ENCODE peak calls at places on chromosomes 1 and 21, in six cellular contexts. One of them, this sample, is unnamed.

GRCh38 chr21:45200031-45200430 is 87.7 kb downstream of the POFUT2 start:
- DNase-seq in K562: no peak
- DNase-seq in SK-N-SH: no peak
- DNase-seq in stomach: no peak
- DNase-seq in esophagus muscularis mucosa: no peak
- DNase-seq in sigmoid colon: no peak
- DNase-seq in this sample: no peak

GRCh38 chr21:45637883-45638282 is 5.6 kb upstream of the PCBP3 start:
- DNase-seq in sigmoid colon: no peak
- DNase-seq in stomach: no peak
- DNase-seq in esophagus muscularis mucosa: no peak
- DNase-seq in K562: no peak
- DNase-seq in SK-N-SH: no peak
- DNase-seq in this sample: no peak

GRCh38 chr1:170545476-170545875 is 13.5 kb downstream of the GORAB start:
- DNase-seq in stomach: no peak
- DNase-seq in esophagus muscularis mucosa: no peak
- DNase-seq in sigmoid colon: no peak
- DNase-seq in SK-N-SH: no peak
- DNase-seq in K562: no peak
- DNase-seq in this sample: no peak

GRCh38 chr1:43732132-43732531 is 24.8 kb downstream of the ST3GAL3 start:
- DNase-seq in stomach: no peak
- DNase-seq in SK-N-SH: no peak
- DNase-seq in sigmoid colon: no peak
- DNase-seq in K562: peak; percentile 79
- DNase-seq in esophagus muscularis mucosa: no peak
- DNase-seq in this sample: no peak

GRCh38 chr1:197464039-197464438 is 196.0 kb downstream of the CRB1 start:
- DNase-seq in stomach: no peak
- DNase-seq in SK-N-SH: no peak
- DNase-seq in sigmoid colon: no peak
- DNase-seq in esophagus muscularis mucosa: no peak
- DNase-seq in K562: no peak
- DNase-seq in this sample: no peak

GRCh38 chr1:203178083-203178482 is 2.5 kb upstream of the MYBPH start:
- DNase-seq in sigmoid colon: no peak
- DNase-seq in SK-N-SH: no peak
- DNase-seq in K562: no peak
- DNase-seq in stomach: no peak
- DNase-seq in esophagus muscularis mucosa: no peak
- DNase-seq in this sample: no peak

GRCh38 chr1:93016171-93016570 is 54.9 kb upstream of the DIPK1A start:
- DNase-seq in esophagus muscularis mucosa: no peak
- DNase-seq in sigmoid colon: no peak
- DNase-seq in K562: no peak
- DNase-seq in stomach: no peak
- DNase-seq in SK-N-SH: no peak
- DNase-seq in this sample: no peak

GRCh38 chr21:44773291-44773932 is 28.2 kb downstream of the UBE2G2 start:
- DNase-seq in stomach: peak; percentile 34
- DNase-seq in SK-N-SH: peak; percentile 49
- DNase-seq in esophagus muscularis mucosa: no peak
- DNase-seq in K562: no peak
- DNase-seq in sigmoid colon: no peak
- DNase-seq in this sample: peak; percentile 61

GRCh38 chr21:33855190-33855589 is 60.4 kb downstream of the ATP5PO start:
- DNase-seq in stomach: no peak
- DNase-seq in esophagus muscularis mucosa: no peak
- DNase-seq in K562: peak; percentile 62
- DNase-seq in sigmoid colon: peak; percentile 39
- DNase-seq in SK-N-SH: no peak
- DNase-seq in this sample: no peak

GRCh38 chr1:226308723-226309397 is at the start of gene LIN9:
- DNase-seq in K562: peak; percentile 98
- DNase-seq in esophagus muscularis mucosa: peak; percentile 97
- DNase-seq in SK-N-SH: peak; percentile 95
- DNase-seq in stomach: peak; percentile 93
- DNase-seq in sigmoid colon: peak; percentile 93
- DNase-seq in this sample: peak; percentile 90

GRCh38 chr1:210262897-210263272 is 30.3 kb downstream of the SERTAD4 start:
- DNase-seq in K562: no peak
- DNase-seq in stomach: no peak
- DNase-seq in sigmoid colon: no peak
- DNase-seq in SK-N-SH: no peak
- DNase-seq in esophagus muscularis mucosa: no peak
- DNase-seq in this sample: no peak

GRCh38 chr1:224539971-224540370 is 76.1 kb upstream of the CNIH3 start:
- DNase-seq in esophagus muscularis mucosa: peak; percentile 37
- DNase-seq in sigmoid colon: no peak
- DNase-seq in SK-N-SH: no peak
- DNase-seq in K562: no peak
- DNase-seq in stomach: no peak
- DNase-seq in this sample: no peak

GRCh38 chr1:2190491-2190976 is 4.0 kb downstream of the FAAP20 start:
- DNase-seq in esophagus muscularis mucosa: no peak
- DNase-seq in sigmoid colon: no peak
- DNase-seq in K562: no peak
- DNase-seq in SK-N-SH: no peak
- DNase-seq in stomach: no peak
- DNase-seq in this sample: no peak

GRCh38 chr21:43575466-43575841 is 83.8 kb downstream of the HSF2BP start:
- DNase-seq in SK-N-SH: no peak
- DNase-seq in esophagus muscularis mucosa: no peak
- DNase-seq in stomach: no peak
- DNase-seq in K562: no peak
- DNase-seq in sigmoid colon: no peak
- DNase-seq in this sample: no peak

GRCh38 chr21:34603002-34603709 is 11.8 kb downstream of the RCAN1 start:
- DNase-seq in esophagus muscularis mucosa: peak; percentile 96
- DNase-seq in stomach: peak; percentile 89
- DNase-seq in sigmoid colon: peak; percentile 88
- DNase-seq in K562: peak; percentile 84
- DNase-seq in SK-N-SH: peak; percentile 73
- DNase-seq in this sample: peak; percentile 69

GRCh38 chr21:25485914-25486313 is 121.4 kb downstream of the MRPL39 start:
- DNase-seq in K562: no peak
- DNase-seq in sigmoid colon: no peak
- DNase-seq in SK-N-SH: no peak
- DNase-seq in stomach: no peak
- DNase-seq in esophagus muscularis mucosa: no peak
- DNase-seq in this sample: no peak

GRCh38 chr21:35349378-35350080 is 300.4 kb upstream of the RUNX1 start:
- DNase-seq in sigmoid colon: no peak
- DNase-seq in esophagus muscularis mucosa: peak; percentile 21
- DNase-seq in stomach: no peak
- DNase-seq in K562: no peak
- DNase-seq in SK-N-SH: no peak
- DNase-seq in this sample: peak; percentile 15

GRCh38 chr1:19307804-19308508 is 4.0 kb downstream of the AKR7A2 start:
- DNase-seq in SK-N-SH: no peak
- DNase-seq in sigmoid colon: peak; percentile 48
- DNase-seq in K562: no peak
- DNase-seq in esophagus muscularis mucosa: no peak
- DNase-seq in stomach: no peak
- DNase-seq in this sample: no peak

GRCh38 chr21:21001591-21002100 is 3.4 kb downstream of the NCAM2 start:
- DNase-seq in sigmoid colon: no peak
- DNase-seq in SK-N-SH: no peak
- DNase-seq in esophagus muscularis mucosa: no peak
- DNase-seq in stomach: no peak
- DNase-seq in K562: no peak
- DNase-seq in this sample: no peak

GRCh38 chr1:160542303-160542945 is 19.4 kb upstream of the SLAMF6 start:
- DNase-seq in K562: no peak
- DNase-seq in SK-N-SH: no peak
- DNase-seq in stomach: peak; percentile 36
- DNase-seq in sigmoid colon: no peak
- DNase-seq in esophagus muscularis mucosa: no peak
- DNase-seq in this sample: no peak

GRCh38 chr1:216665891-216666290 is 57.3 kb downstream of the ESRRG start:
- DNase-seq in SK-N-SH: no peak
- DNase-seq in sigmoid colon: no peak
- DNase-seq in K562: no peak
- DNase-seq in stomach: no peak
- DNase-seq in esophagus muscularis mucosa: no peak
- DNase-seq in this sample: no peak

GRCh38 chr21:38985423-38986378 is 180.0 kb downstream of the ETS2 start:
- DNase-seq in K562: peak; percentile 88
- DNase-seq in SK-N-SH: peak; percentile 84
- DNase-seq in esophagus muscularis mucosa: peak; percentile 92
- DNase-seq in sigmoid colon: peak; percentile 91
- DNase-seq in stomach: peak; percentile 30
- DNase-seq in this sample: peak; percentile 61

DNA sequence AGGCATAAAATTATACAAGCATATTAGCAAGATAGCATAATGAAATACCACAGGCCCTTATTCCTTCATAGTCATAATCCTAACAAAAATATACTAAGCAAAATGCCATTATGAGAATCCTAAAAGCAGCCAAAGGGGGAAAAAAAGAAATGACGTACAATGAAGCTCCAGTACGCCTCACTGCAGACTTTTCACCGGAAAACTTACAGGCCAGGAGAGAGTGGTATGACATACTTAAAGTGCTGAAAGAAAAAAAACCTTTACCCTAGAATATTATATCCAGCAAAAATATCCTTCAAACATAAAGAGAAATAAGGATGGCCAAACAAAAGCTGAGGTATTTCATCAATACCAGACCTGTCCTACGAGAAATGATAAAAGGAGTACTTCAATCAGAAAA is 19.5 kb downstream of the ZNF695 start:
- DNase-seq in SK-N-SH: no peak
- DNase-seq in esophagus muscularis mucosa: no peak
- DNase-seq in K562: no peak
- DNase-seq in sigmoid colon: no peak
- DNase-seq in stomach: no peak
- DNase-seq in this sample: no peak
- H3K9me3 ChIP-seq in SK-N-SH: peaks cover 54% of the 10 kb centered on the region
- H3K9me3 ChIP-seq in esophagus muscularis mucosa: peaks cover 94% of the 10 kb centered on the region
- H3K9me3 ChIP-seq in K562: peaks cover 47% of the 10 kb centered on the region
- H3K9me3 ChIP-seq in sigmoid colon: peaks cover 60% of the 10 kb centered on the region
- H3K9me3 ChIP-seq in stomach: peaks cover 94% of the 10 kb centered on the region
- H3K9me3 ChIP-seq in this sample: no peaks in the 10 kb centered on the region

GRCh38 chr1:110634455-110635281 is 28.5 kb upstream of the KCNA2 start:
- DNase-seq in esophagus muscularis mucosa: peak; percentile 88
- DNase-seq in sigmoid colon: peak; percentile 93
- DNase-seq in SK-N-SH: no peak
- DNase-seq in K562: no peak
- DNase-seq in stomach: peak; percentile 66
- DNase-seq in this sample: peak; percentile 23
- TF ChIP-seq POLR2AphosphoS5 in esophagus muscularis mucosa: peak; percentile 85
- TF ChIP-seq POLR2AphosphoS5 in sigmoid colon: peak; percentile 90
- TF ChIP-seq POLR2AphosphoS5 in SK-N-SH: no peak
- TF ChIP-seq POLR2AphosphoS5 in K562: no peak
- TF ChIP-seq POLR2AphosphoS5 in stomach: peak; percentile 81
- TF ChIP-seq POLR2AphosphoS5 in this sample: peak; percentile 32

DNA sequence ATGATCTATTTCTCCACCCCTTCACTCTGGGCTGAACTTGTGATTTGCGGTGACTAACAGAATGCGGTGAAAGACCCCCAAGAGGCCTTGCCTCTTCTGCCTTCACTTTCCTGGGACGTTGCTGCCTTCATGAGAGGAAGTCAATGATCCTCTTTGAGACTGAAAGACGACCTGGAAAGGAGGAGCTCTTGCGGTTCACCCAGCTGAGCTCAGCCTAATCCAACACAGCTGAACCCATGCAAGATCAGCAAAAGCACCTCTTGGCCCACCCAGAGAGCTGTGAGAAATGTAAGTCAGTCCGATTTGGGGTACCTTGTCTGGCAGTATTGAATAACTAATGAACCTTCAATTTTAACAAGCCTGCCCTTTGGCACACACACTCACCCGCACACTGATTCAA is 767.4 kb upstream of the TPTE start:
- DNase-seq in K562: no peak
- DNase-seq in sigmoid colon: no peak
- DNase-seq in SK-N-SH: no peak
- DNase-seq in esophagus muscularis mucosa: peak; percentile 92
- DNase-seq in stomach: no peak
- DNase-seq in this sample: no peak
- H3K9me3 ChIP-seq in K562: no peaks in the 10 kb centered on the region
- H3K9me3 ChIP-seq in sigmoid colon: no peaks in the 10 kb centered on the region
- H3K9me3 ChIP-seq in SK-N-SH: no peaks in the 10 kb centered on the region
- H3K9me3 ChIP-seq in esophagus muscularis mucosa: peaks cover 6% of the 10 kb centered on the region
- H3K9me3 ChIP-seq in stomach: peaks cover 35% of the 10 kb centered on the region
- H3K9me3 ChIP-seq in this sample: peaks cover 6% of the 10 kb centered on the region

GRCh38 chr1:16162163-16162822 is 6.4 kb upstream of the EPHA2 start:
- DNase-seq in stomach: peak; percentile 71
- DNase-seq in SK-N-SH: no peak
- DNase-seq in sigmoid colon: no peak
- DNase-seq in K562: peak; percentile 93
- DNase-seq in esophagus muscularis mucosa: no peak
- DNase-seq in this sample: no peak

GRCh38 chr1:16164821-16165364 is 9.0 kb upstream of the EPHA2 start:
- DNase-seq in esophagus muscularis mucosa: no peak
- DNase-seq in K562: no peak
- DNase-seq in stomach: no peak
- DNase-seq in sigmoid colon: no peak
- DNase-seq in SK-N-SH: no peak
- DNase-seq in this sample: no peak

GRCh38 chr1:16165548-16165947 is 9.7 kb upstream of the EPHA2 start:
- DNase-seq in SK-N-SH: no peak
- DNase-seq in esophagus muscularis mucosa: no peak
- DNase-seq in stomach: no peak
- DNase-seq in K562: no peak
- DNase-seq in sigmoid colon: no peak
- DNase-seq in this sample: no peak

GRCh38 chr1:16166117-16166516 is 10.2 kb upstream of the EPHA2 start:
- DNase-seq in sigmoid colon: no peak
- DNase-seq in SK-N-SH: no peak
- DNase-seq in esophagus muscularis mucosa: no peak
- DNase-seq in stomach: no peak
- DNase-seq in K562: no peak
- DNase-seq in this sample: no peak

DNA sequence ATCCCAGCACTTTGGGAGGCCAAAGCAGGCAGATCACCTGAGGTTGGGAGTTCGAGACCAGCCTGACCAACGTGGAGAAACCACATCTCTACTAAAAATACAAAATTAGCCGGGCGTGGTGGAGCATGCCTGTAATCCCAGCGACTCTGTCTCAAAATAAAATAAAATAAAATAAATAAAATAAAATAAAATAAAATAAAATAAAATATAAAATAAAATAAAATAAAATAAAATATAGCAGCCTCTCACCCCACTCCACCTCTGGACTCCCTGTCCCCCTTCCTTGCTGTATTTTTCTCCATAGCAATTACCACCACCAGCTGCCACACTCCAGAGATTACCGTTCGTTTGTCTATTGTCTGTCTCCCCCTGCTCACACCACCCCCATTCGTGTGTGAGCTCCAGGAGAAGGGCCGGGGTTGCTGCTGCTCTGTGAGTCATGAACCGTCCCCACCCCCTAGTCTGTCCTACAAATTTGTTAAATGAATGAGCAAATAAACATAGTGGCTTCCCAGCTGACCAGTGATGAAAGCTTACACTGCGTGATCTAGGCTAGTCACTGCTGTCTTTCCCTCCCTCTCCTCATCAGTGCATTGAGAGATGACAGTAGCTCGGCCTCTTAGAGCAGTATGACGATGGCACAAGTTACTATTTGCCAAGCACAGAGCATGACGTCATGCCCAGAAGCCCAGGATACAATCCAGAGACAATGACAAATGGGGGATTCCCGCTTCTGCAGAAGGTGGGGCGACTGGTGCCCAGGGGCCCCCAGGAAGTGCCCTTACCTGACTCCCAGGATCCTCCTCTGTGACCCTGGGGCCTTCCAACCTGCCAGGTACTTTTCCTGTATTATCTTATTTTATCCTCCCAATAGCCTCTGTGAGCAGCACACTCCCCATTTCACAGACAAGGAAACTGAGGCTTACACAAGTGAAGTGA is 8.3 kb upstream of the EPHA2 start:
- DNase-seq in sigmoid colon: no peak
- DNase-seq in stomach: no peak
- DNase-seq in SK-N-SH: no peak
- DNase-seq in K562: peak; percentile 92
- DNase-seq in esophagus muscularis mucosa: no peak
- DNase-seq in this sample: no peak
- TF ChIP-seq POLR2AphosphoS5 in sigmoid colon: peak; percentile 65
- TF ChIP-seq POLR2AphosphoS5 in stomach: peak; percentile 63
- TF ChIP-seq POLR2AphosphoS5 in SK-N-SH: no peak
- TF ChIP-seq POLR2AphosphoS5 in K562: no peak
- TF ChIP-seq POLR2AphosphoS5 in esophagus muscularis mucosa: peak; percentile 51
- TF ChIP-seq POLR2AphosphoS5 in this sample: peak; percentile 47

This sample was measured in prostate gland.